ENCODE peak calls at places on chromosomes 13 and 19, in seven cellular contexts. X, C, S, F, W, K and A are unnamed samples.

GRCh38 chr19:45368737-45369340 is 1.5 kb downstream of the ERCC2 start:
- DNase-seq in X (no peak), C (no peak), S (no peak), F (no peak), W (no peak), K (no peak), A (no peak)

GRCh38 chr19:33819875-33820781 is 23.5 kb downstream of the KCTD15 start:
- DNase-seq in X (peak; percentile 68), C (peak; percentile 61), S (peak; percentile 45), F (peak; percentile 86), W (peak; percentile 84), K (peak; percentile 89), A (peak; percentile 63)

GRCh38 chr13:109509154-109509905 is 277.1 kb downstream of the IRS2 start:
- DNase-seq in X (peak; percentile 66), C (no peak), S (peak; percentile 85), F (no peak), W (no peak), K (no peak), A (no peak)

GRCh38 chr19:48183356-48183755 is 12.9 kb downstream of the ZSWIM9 start:
- DNase-seq in X (no peak), C (no peak), S (no peak), F (no peak), W (no peak), K (no peak), A (no peak)

GRCh38 chr13:109000207-109000606 is 370.8 kb downstream of the MYO16 start:
- DNase-seq in X (no peak), C (no peak), S (no peak), F (no peak), W (no peak), K (no peak), A (peak; percentile 5)

GRCh38 chr19:46875657-46876056 is 14.9 kb downstream of the ARHGAP35 start:
- DNase-seq in X (no peak), C (no peak), S (no peak), F (no peak), W (no peak), K (no peak), A (no peak)

GRCh38 chr13:101868585-101869469 is 416.4 kb downstream of the ITGBL1 start:
- DNase-seq in X (no peak), C (no peak), S (no peak), F (no peak), W (no peak), K (no peak), A (peak; percentile 47)

GRCh38 chr19:13082192-13083007 is 20.3 kb downstream of the LYL1 start:
- DNase-seq in X (peak; percentile 32), C (no peak), S (peak; percentile 40), F (no peak), W (no peak), K (no peak), A (peak; percentile 48)

GRCh38 chr13:47277774-47278173 is 380.9 kb upstream of the HTR2A start:
- DNase-seq in X (peak; percentile 58), C (no peak), S (no peak), F (no peak), W (no peak), K (no peak), A (no peak)

GRCh38 chr19:44789943-44790467 is 12.3 kb downstream of the CBLC start:
- DNase-seq in X (no peak), C (peak; percentile 44), S (no peak), F (no peak), W (no peak), K (no peak), A (no peak)

GRCh38 chr13:98262307-98262706 is 85.2 kb upstream of the RNF113B start:
- DNase-seq in X (no peak), C (no peak), S (no peak), F (no peak), W (no peak), K (no peak), A (no peak)

GRCh38 chr13:98576215-98576945 is 527 bp downstream of the STK24 start:
- DNase-seq in X (peak; percentile 34), C (peak; percentile 50), S (no peak), F (peak; percentile 67), W (peak; percentile 62), K (peak; percentile 55), A (peak; percentile 60)

GRCh38 chr13:96218475-96218874 is 128.6 kb downstream of the HS6ST3 start:
- DNase-seq in X (peak; percentile 7), C (no peak), S (peak; percentile 5), F (no peak), W (no peak), K (no peak), A (no peak)

GRCh38 chr13:49265822-49266221 is 18.1 kb downstream of the CDADC1 start:
- DNase-seq in X (peak; percentile 1), C (no peak), S (peak; percentile 75), F (no peak), W (no peak), K (no peak), A (no peak)

GRCh38 chr19:13732337-13732736 is 32.0 kb upstream of the MRI1 start:
- DNase-seq in X (no peak), C (no peak), S (no peak), F (no peak), W (no peak), K (no peak), A (no peak)

GRCh38 chr19:3368848-3369336 is 2.5 kb downstream of the NFIC start:
- DNase-seq in X (peak; percentile 57), C (no peak), S (no peak), F (no peak), W (no peak), K (no peak), A (peak; percentile 56)

GRCh38 chr19:50358483-50359431 is 6.7 kb downstream of the NAPSA start:
- DNase-seq in X (peak; percentile 50), C (peak; percentile 55), S (no peak), F (peak; percentile 85), W (peak; percentile 74), K (peak; percentile 69), A (peak; percentile 69)

DNA sequence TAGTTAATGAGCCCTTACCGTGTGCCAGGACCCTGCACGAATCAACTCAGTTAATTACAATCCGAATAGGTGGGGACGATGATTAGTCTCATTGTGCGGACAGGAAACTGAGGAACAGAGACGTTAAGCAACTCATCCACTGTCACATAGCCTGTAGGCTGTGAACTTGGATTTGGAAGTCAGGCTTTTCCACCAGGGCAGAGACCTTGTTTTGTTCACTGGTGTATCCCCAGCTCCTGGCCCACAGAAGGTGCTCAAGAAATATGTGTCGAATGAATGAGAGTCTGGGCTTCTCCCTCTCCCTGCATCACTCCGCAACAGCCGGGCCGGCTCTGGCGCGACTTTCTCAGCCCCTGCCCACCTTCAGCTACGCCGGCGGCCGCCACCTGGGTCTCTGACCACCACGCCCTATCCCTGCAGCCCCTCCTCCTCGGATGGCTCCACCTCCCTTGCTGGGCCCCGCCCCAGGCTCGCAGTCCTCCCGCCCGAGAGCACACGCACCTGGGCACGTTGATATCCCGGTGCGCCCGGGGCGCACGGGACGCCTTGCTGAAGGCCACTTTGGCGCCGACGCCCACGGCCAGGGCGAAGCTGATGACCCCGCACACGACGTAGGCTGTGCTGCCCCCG is 1.3 kb downstream of the SHISA7 start:
- DNase-seq in X (no peak), C (no peak), S (no peak), F (no peak), W (no peak), K (no peak), A (no peak)
- H3K4me3 ChIP-seq in X (no peak overlapping the region), C (no peak overlapping the region), S (no peak overlapping the region), F (no peak overlapping the region), W (no peak overlapping the region), K (no peak overlapping the region), A (no peak overlapping the region)

GRCh38 chr19:15280048-15280725 is 47.9 kb upstream of the EPHX3 start:
- DNase-seq in X (no peak), C (no peak), S (no peak), F (no peak), W (peak; percentile 69), K (no peak), A (no peak)

GRCh38 chr19:15282311-15282705 is 50.0 kb downstream of the BRD4 start:
- DNase-seq in X (no peak), C (no peak), S (no peak), F (no peak), W (no peak), K (no peak), A (no peak)

GRCh38 chr19:15283141-15283885 is 49.0 kb downstream of the BRD4 start:
- DNase-seq in X (peak; percentile 69), C (peak; percentile 48), S (peak; percentile 73), F (peak; percentile 66), W (no peak), K (no peak), A (peak; percentile 19)

GRCh38 chr19:15279326-15279904 is 47.2 kb upstream of the EPHX3 start:
- DNase-seq in X (no peak), C (no peak), S (no peak), F (no peak), W (no peak), K (no peak), A (no peak)

GRCh38 chr19:15280915-15281683 is 48.9 kb upstream of the EPHX3 start:
- DNase-seq in X (peak; percentile 86), C (peak; percentile 93), S (peak; percentile 81), F (peak; percentile 75), W (peak; percentile 91), K (peak; percentile 80), A (no peak)
- TF ChIP-seq CTCF in X (peak; percentile 25), C (peak; percentile 6), S (peak; percentile 16), F (no peak), W (peak; percentile 40), K (no peak), A (peak; percentile 29)

GRCh38 chr13:74290324-74290773 is 156.1 kb upstream of the KLF12 start:
- DNase-seq in X (peak; percentile 87), C (peak; percentile 52), S (peak; percentile 100), F (peak; percentile 59), W (no peak), K (no peak), A (peak; percentile 96)

GRCh38 chr13:74288361-74288911 is 154.2 kb upstream of the KLF12 start:
- DNase-seq in X (peak; percentile 12), C (no peak), S (peak; percentile 20), F (peak; percentile 72), W (peak; percentile 26), K (no peak), A (peak; percentile 39)

GRCh38 chr13:74289130-74289529 is 154.9 kb upstream of the KLF12 start:
- DNase-seq in X (no peak), C (no peak), S (no peak), F (no peak), W (no peak), K (no peak), A (no peak)

GRCh38 chr13:74289861-74290260 is 155.7 kb upstream of the KLF12 start:
- DNase-seq in X (no peak), C (no peak), S (no peak), F (no peak), W (no peak), K (no peak), A (no peak)

GRCh38 chr13:74287672-74288169 is 153.5 kb upstream of the KLF12 start:
- DNase-seq in X (peak; percentile 61), C (peak; percentile 68), S (peak; percentile 63), F (peak; percentile 95), W (peak; percentile 71), K (peak; percentile 84), A (peak; percentile 67)
- H3K4me3 ChIP-seq in X (no peak overlapping the region), C (no peak overlapping the region), S (peak overlapping the region; percentile 52), F (peak overlapping the region; percentile 5), W (peak overlapping the region; percentile 54), K (no peak overlapping the region), A (no peak overlapping the region)

DNA sequence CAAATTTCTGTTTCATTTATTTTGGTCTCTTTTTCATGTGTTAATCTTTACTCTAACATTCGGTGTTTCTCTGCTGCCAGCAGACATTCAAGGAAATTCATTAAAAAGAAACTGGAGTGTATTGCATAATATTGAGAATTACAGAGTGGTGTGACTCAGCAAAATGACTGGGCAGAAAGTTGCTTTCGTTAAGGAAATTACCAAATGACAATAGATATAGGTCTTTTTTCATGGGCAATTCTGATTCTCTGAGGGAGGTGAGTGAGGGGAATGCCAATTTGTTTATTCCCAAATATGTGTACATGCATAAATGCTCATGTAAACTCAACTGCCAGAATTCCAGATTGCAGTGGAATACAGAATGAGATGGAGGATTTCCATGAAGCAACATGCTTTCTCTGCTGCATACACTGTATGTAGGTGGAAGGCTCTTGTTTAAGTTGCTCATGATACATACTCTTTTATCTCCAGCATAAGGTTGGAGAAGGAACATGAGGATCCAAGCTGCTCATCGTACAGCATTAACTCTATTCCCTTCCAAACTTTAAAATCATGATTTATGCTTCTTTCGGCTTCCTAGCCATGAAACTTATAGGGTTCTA is 1730.1 kb downstream of the SLITRK5 start:
- DNase-seq in X (peak; percentile 88), C (peak; percentile 31), S (peak; percentile 72), F (no peak), W (no peak), K (no peak), A (peak; percentile 86)
- TF ChIP-seq CTCF in X (no peak), C (no peak), S (no peak), F (no peak), W (no peak), K (no peak), A (no peak)